ENCODE peak calls at places on chromosomes 7 and 10, in four cellular contexts. T is heart left ventricle, N is adrenal gland, R is A549. A is an unnamed sample.

GRCh38 chr10:73644015-73644743 is 2.9 kb upstream of the MYOZ1 start:
- DNase-seq in N (peak), R (peak), T (peak), A (peak)

GRCh38 chr7:36795451-36796021 is 71.2 kb upstream of the AOAH start:
- DNase-seq in T (no peak), N (no peak), R (no peak), A (no peak)

GRCh38 chr10:98967601-98968000 is 268.1 kb downstream of the HPSE2 start:
- DNase-seq in R (no peak), N (no peak), T (no peak), A (no peak)

GRCh38 chr7:23544913-23545354 is 13.2 kb upstream of the TRA2A start:
- DNase-seq in R (no peak), T (no peak), N (no peak), A (peak)

GRCh38 chr7:107874605-107875446 is 16.2 kb upstream of the DLD start:
- DNase-seq in T (no peak), N (peak), R (peak), A (peak)

GRCh38 chr7:1105189-1105588 is 17.3 kb downstream of the GPER1 start:
- DNase-seq in T (no peak), N (no peak), R (no peak), A (no peak)

GRCh38 chr7:23693224-23693623 is 13.2 kb downstream of the FAM221A start:
- DNase-seq in R (no peak), T (no peak), N (no peak), A (no peak)

GRCh38 chr10:10552948-10553347 is 464.7 kb upstream of the CELF2 start:
- DNase-seq in R (no peak), T (no peak), N (no peak), A (no peak)

GRCh38 chr7:33921216-33921938 is 16.0 kb downstream of the BMPER start:
- DNase-seq in T (peak), N (no peak), R (no peak), A (no peak)

DNA sequence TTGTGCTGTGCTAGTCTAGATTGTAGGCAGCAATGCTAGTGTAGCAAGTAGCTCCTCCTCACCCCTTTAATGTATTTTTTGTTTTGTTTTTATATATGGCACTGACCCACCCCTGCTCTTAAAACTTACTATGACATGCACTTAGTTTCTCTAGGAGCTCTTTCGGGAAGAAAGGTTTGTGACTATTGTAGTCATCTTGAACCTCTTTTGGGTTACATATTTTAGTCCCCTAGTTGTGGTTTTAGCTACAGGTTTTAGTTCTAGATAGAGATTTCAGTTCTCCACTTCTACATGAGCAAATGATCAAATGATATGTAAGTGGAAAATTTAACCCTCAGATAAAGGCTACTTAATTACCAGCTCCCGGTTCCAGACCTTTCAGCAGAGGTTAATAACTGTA is 14.9 kb downstream of the MINPP1 start:
- DNase-seq in N (no peak), R (no peak), T (no peak), A (no peak)
- TF ChIP-seq POLR2A in N (no peak), R (no peak), T (no peak), A (no peak)

GRCh38 chr7:98283887-98284222 is 2.4 kb downstream of the BRI3 start:
- DNase-seq in T (no peak), N (no peak), R (no peak), A (no peak)

GRCh38 chr7:98281757-98282652 is 519 bp downstream of the BRI3 start:
- DNase-seq in R (no peak), T (peak), N (no peak), A (peak)

GRCh38 chr7:98282727-98283126 is 1.2 kb downstream of the BRI3 start:
- DNase-seq in N (no peak), R (no peak), T (no peak), A (no peak)

GRCh38 chr7:98284335-98285036 is 3.0 kb downstream of the BRI3 start:
- DNase-seq in N (peak), T (peak), R (no peak), A (no peak)

DNA sequence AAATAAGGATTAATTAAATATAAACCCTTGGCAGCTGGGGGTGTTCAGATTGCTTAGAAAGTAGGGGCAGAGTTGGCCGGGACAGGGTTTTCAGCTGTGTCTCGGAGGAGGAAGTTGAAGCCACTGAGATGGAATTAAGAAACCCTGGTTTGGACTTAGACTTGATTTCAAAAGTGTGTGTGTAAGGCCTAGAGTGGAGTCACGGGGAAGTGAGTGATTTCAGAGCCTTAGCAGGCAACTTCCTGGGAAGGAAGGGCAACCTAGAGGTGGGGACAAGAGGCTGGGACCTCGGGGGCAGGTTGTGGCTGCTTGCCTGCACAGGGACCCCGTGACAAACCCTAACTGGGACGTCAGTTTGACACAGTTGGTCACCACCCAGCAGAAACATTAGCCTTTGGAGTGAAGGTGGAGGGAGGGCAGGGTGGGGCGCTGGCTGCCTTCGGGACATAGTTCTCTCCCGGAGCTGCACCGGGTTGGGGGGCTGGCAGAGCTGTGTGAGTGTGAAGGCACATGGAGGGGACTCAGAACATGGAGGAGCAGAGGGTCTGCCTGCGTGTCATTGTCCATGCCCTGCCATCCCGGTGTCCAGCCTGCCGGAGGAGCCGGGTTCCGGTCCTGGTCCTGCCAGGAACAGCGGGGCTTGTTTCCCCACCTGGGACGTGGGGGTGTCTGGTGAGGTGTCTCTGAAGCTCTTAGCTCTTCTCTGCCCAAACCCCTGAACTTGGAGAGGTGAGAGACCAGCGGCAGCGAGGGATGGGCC is 1.8 kb downstream of the BRI3 start:
- DNase-seq in T (peak), R (no peak), N (no peak), A (peak)
- TF ChIP-seq POLR2A in T (no peak), R (no peak), N (peak), A (no peak)

DNA sequence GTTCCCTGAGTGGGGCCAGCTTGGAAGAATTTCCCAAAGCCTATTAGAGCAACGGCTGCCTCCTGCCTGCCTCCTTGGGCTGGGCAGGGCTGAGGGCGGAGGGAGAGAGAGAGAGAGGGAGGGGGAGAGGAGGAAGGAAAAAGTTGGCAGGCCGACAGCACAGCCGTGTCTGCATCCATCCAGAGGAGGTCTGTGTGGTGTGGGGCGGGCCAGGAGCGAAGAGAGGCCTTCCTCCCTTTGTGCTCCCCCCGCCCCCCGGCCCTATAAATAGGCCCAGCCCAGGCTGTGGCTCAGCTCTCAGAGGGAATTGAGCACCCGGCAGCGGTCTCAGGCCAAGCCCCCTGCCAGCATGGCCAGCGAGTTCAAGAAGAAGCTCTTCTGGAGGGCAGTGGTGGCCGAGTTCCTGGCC is at the start of gene AQP1:
- DNase-seq in T (peak), R (no peak), N (peak), A (peak)
- TF ChIP-seq POLR2A in T (peak), R (no peak), N (peak), A (peak)

DNA sequence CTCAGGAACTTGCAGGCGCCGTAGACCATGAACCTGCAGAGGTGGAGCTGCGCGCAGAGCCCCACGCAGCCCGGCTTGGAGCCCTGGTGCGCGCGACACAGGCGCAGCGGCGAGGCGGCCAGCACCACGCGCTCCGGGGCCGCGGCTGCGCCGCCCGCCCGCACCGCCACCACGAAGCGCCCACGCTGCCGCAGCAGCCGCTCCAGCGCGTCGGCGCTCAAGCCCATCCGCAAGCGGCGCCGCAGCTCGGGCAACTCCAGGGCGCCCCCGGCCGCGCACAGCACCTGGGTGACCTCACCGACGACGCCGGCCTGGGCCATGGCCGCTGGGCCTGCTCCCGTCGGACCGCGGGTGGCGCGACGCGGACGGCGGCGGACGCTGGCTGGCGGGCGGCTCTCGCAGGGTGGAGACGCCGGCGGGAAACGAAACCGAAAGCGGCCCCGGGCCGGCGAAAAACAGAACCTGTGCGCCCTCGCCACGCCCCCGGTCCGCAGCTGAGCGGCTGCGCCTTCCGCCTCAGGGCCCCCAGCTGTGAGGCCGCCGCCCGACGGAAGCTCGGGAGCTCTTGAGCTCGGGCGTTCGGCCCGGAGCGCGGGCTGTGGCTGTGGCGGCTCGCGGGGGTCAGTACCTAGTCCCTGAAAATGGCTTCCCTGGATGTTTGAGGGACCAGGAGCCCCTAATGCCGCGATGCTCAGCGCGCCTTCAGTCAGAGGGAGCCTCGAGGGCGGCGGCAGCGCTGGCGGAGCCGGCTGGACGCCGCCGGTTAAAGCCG is at the start of gene PARP12:
- DNase-seq in T (peak), R (peak), N (peak), A (peak)
- TF ChIP-seq POLR2A in T (no peak), R (peak), N (peak), A (peak)

GRCh38 chr7:19982841-19983835 is 209.7 kb upstream of the TMEM196 start:
- DNase-seq in N (peak), R (no peak), T (peak), A (peak)
- TF ChIP-seq POLR2A in N (no peak), R (no peak), T (no peak), A (no peak)

GRCh38 chr10:101353692-101354583 is at the start of gene BTRC:
- DNase-seq in N (peak), R (peak), T (peak), A (peak)
- TF ChIP-seq POLR2A in N (peak), R (peak), T (no peak), A (peak)

DNA sequence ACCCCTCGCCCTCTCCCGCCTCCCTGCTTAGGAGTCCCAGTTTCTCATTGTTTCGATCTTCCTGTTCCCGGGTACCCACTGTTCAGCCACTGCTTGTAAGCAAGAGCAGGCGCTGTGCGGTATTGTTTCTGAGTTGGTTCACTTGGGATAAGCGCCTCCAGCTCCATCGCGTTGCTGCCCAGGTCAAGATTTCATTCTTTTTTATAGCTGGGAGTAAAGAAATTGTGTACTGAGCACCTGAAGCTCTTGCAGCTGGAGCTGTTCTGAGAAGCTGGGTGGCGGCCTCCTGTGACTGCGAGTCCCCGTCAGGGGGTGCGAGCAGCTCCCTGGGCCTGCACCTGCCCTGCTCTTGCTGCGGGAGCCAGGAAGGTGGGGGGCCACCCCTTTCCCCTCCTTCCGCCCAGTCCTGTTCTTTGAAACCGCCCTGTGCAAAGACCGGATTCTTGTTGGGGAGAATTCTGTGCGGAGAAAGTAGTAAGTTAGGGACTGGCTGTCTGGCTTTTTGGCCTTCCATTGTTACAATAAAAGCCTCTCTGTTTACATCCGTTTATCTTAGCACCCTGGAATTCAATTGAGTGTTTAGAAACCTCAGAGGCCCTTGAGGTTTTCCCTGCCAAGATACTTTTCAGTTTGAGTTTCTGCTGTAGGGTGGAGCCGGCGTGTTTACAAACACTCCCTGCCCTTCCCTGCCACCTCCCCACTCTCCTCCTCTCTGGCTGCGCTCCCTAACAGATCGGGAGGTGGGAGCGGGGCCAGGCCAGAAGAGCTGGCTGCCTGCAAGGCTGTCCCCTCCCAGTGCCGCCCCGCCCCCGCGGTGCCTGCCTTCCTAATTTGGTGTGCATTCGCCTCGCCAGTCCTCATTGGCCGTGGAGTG is 30.8 kb upstream of the AP5Z1 start:
- DNase-seq in R (peak), T (peak), N (peak), A (peak)
- TF ChIP-seq POLR2A in R (no peak), T (no peak), N (peak), A (no peak)